ENCODE peak calls at places on chromosomes 6 and 20, in nine cellular contexts. One of them, this sample, is unnamed.

GRCh38 chr6:37784585-37784967 is 35.0 kb upstream of the ZFAND3 start:
- DNase-seq in EH: no peak
- DNase-seq in HCEC 1CT: no peak
- DNase-seq in posterior vena cava: no peak
- DNase-seq in ACHN: no peak
- DNase-seq in activated CD8-positive, alpha-beta memory T cell treated with anti-CD3 and anti-CD28 coated beads, Interleukin-2, amount 10 ng/mL, durations not matched to agents 7 days and 5 days: no peak
- DNase-seq in NCI-H1417: peak; percentile 80
- DNase-seq in Ammon's horn: no peak
- DNase-seq in activated T-helper 1 cell treated with Interleukin-2 at 50 U/mL for 16 hours: no peak
- DNase-seq in this sample: no peak

GRCh38 chr6:39173276-39173675 is 56.0 kb downstream of the KCNK5 start:
- DNase-seq in EH: no peak
- DNase-seq in HCEC 1CT: no peak
- DNase-seq in posterior vena cava: no peak
- DNase-seq in ACHN: no peak
- DNase-seq in activated CD8-positive, alpha-beta memory T cell treated with anti-CD3 and anti-CD28 coated beads, Interleukin-2, amount 10 ng/mL, durations not matched to agents 7 days and 5 days: no peak
- DNase-seq in NCI-H1417: no peak
- DNase-seq in Ammon's horn: peak; percentile 45
- DNase-seq in activated T-helper 1 cell treated with Interleukin-2 at 50 U/mL for 16 hours: no peak
- DNase-seq in this sample: no peak

GRCh38 chr20:50980851-50981713 is 22.5 kb downstream of the MOCS3 start:
- DNase-seq in EH: peak; percentile 75
- DNase-seq in HCEC 1CT: peak; percentile 63
- DNase-seq in posterior vena cava: no peak
- DNase-seq in ACHN: peak; percentile 66
- DNase-seq in activated CD8-positive, alpha-beta memory T cell treated with anti-CD3 and anti-CD28 coated beads, Interleukin-2, amount 10 ng/mL, durations not matched to agents 7 days and 5 days: peak; percentile 77
- DNase-seq in NCI-H1417: peak; percentile 78
- DNase-seq in Ammon's horn: peak; percentile 75
- DNase-seq in activated T-helper 1 cell treated with Interleukin-2 at 50 U/mL for 16 hours: peak; percentile 9
- DNase-seq in this sample: peak; percentile 46

GRCh38 chr6:167697316-167697715 is 129.4 kb upstream of the AFDN start:
- DNase-seq in EH: no peak
- DNase-seq in HCEC 1CT: no peak
- DNase-seq in posterior vena cava: no peak
- DNase-seq in ACHN: no peak
- DNase-seq in activated CD8-positive, alpha-beta memory T cell treated with anti-CD3 and anti-CD28 coated beads, Interleukin-2, amount 10 ng/mL, durations not matched to agents 7 days and 5 days: no peak
- DNase-seq in NCI-H1417: peak; percentile 11
- DNase-seq in Ammon's horn: no peak
- DNase-seq in activated T-helper 1 cell treated with Interleukin-2 at 50 U/mL for 16 hours: no peak
- DNase-seq in this sample: peak; percentile 87

GRCh38 chr6:48535569-48535968 is 424.6 kb upstream of the PTCHD4 start:
- DNase-seq in EH: peak; percentile 28
- DNase-seq in HCEC 1CT: peak; percentile 88
- DNase-seq in posterior vena cava: no peak
- DNase-seq in ACHN: peak; percentile 72
- DNase-seq in activated CD8-positive, alpha-beta memory T cell treated with anti-CD3 and anti-CD28 coated beads, Interleukin-2, amount 10 ng/mL, durations not matched to agents 7 days and 5 days: no peak
- DNase-seq in NCI-H1417: no peak
- DNase-seq in Ammon's horn: no peak
- DNase-seq in activated T-helper 1 cell treated with Interleukin-2 at 50 U/mL for 16 hours: no peak
- DNase-seq in this sample: no peak

GRCh38 chr6:36350681-36351091 is 14.0 kb upstream of the BNIP5 start:
- DNase-seq in EH: peak; percentile 92
- DNase-seq in HCEC 1CT: no peak
- DNase-seq in posterior vena cava: peak; percentile 92
- DNase-seq in ACHN: peak; percentile 20
- DNase-seq in activated CD8-positive, alpha-beta memory T cell treated with anti-CD3 and anti-CD28 coated beads, Interleukin-2, amount 10 ng/mL, durations not matched to agents 7 days and 5 days: no peak
- DNase-seq in NCI-H1417: no peak
- DNase-seq in Ammon's horn: no peak
- DNase-seq in activated T-helper 1 cell treated with Interleukin-2 at 50 U/mL for 16 hours: no peak
- DNase-seq in this sample: no peak

GRCh38 chr6:125986956-125987617 is 747 bp downstream of the TRMT11 start:
- DNase-seq in EH: peak; percentile 19
- DNase-seq in HCEC 1CT: peak; percentile 11
- DNase-seq in posterior vena cava: no peak
- DNase-seq in ACHN: peak; percentile 29
- DNase-seq in activated CD8-positive, alpha-beta memory T cell treated with anti-CD3 and anti-CD28 coated beads, Interleukin-2, amount 10 ng/mL, durations not matched to agents 7 days and 5 days: no peak
- DNase-seq in NCI-H1417: no peak
- DNase-seq in Ammon's horn: peak; percentile 24
- DNase-seq in activated T-helper 1 cell treated with Interleukin-2 at 50 U/mL for 16 hours: no peak
- DNase-seq in this sample: peak; percentile 55

GRCh38 chr20:61487346-61488022 is 235.4 kb downstream of the CDH4 start:
- DNase-seq in EH: no peak
- DNase-seq in HCEC 1CT: no peak
- DNase-seq in posterior vena cava: peak; percentile 1
- DNase-seq in ACHN: no peak
- DNase-seq in activated CD8-positive, alpha-beta memory T cell treated with anti-CD3 and anti-CD28 coated beads, Interleukin-2, amount 10 ng/mL, durations not matched to agents 7 days and 5 days: no peak
- DNase-seq in NCI-H1417: no peak
- DNase-seq in Ammon's horn: no peak
- DNase-seq in activated T-helper 1 cell treated with Interleukin-2 at 50 U/mL for 16 hours: no peak
- DNase-seq in this sample: no peak

GRCh38 chr6:9295641-9296040 is 860.3 kb upstream of the SLC35B3 start:
- DNase-seq in EH: no peak
- DNase-seq in HCEC 1CT: no peak
- DNase-seq in posterior vena cava: no peak
- DNase-seq in ACHN: no peak
- DNase-seq in activated CD8-positive, alpha-beta memory T cell treated with anti-CD3 and anti-CD28 coated beads, Interleukin-2, amount 10 ng/mL, durations not matched to agents 7 days and 5 days: no peak
- DNase-seq in NCI-H1417: no peak
- DNase-seq in Ammon's horn: no peak
- DNase-seq in activated T-helper 1 cell treated with Interleukin-2 at 50 U/mL for 16 hours: no peak
- DNase-seq in this sample: no peak

GRCh38 chr20:17655865-17656489 is 26.1 kb downstream of the RRBP1 start:
- DNase-seq in EH: peak; percentile 54
- DNase-seq in HCEC 1CT: peak; percentile 26
- DNase-seq in posterior vena cava: no peak
- DNase-seq in ACHN: no peak
- DNase-seq in activated CD8-positive, alpha-beta memory T cell treated with anti-CD3 and anti-CD28 coated beads, Interleukin-2, amount 10 ng/mL, durations not matched to agents 7 days and 5 days: no peak
- DNase-seq in NCI-H1417: no peak
- DNase-seq in Ammon's horn: no peak
- DNase-seq in activated T-helper 1 cell treated with Interleukin-2 at 50 U/mL for 16 hours: no peak
- DNase-seq in this sample: no peak

GRCh38 chr6:142749556-142749955 is 195.4 kb downstream of the HIVEP2 start:
- DNase-seq in EH: no peak
- DNase-seq in HCEC 1CT: no peak
- DNase-seq in posterior vena cava: no peak
- DNase-seq in ACHN: no peak
- DNase-seq in activated CD8-positive, alpha-beta memory T cell treated with anti-CD3 and anti-CD28 coated beads, Interleukin-2, amount 10 ng/mL, durations not matched to agents 7 days and 5 days: no peak
- DNase-seq in NCI-H1417: no peak
- DNase-seq in Ammon's horn: no peak
- DNase-seq in activated T-helper 1 cell treated with Interleukin-2 at 50 U/mL for 16 hours: no peak
- DNase-seq in this sample: no peak

GRCh38 chr6:718345-718744 is 25.4 kb upstream of the EXOC2 start:
- DNase-seq in EH: no peak
- DNase-seq in HCEC 1CT: no peak
- DNase-seq in posterior vena cava: no peak
- DNase-seq in ACHN: no peak
- DNase-seq in activated CD8-positive, alpha-beta memory T cell treated with anti-CD3 and anti-CD28 coated beads, Interleukin-2, amount 10 ng/mL, durations not matched to agents 7 days and 5 days: no peak
- DNase-seq in NCI-H1417: no peak
- DNase-seq in Ammon's horn: no peak
- DNase-seq in activated T-helper 1 cell treated with Interleukin-2 at 50 U/mL for 16 hours: no peak
- DNase-seq in this sample: no peak

GRCh38 chr6:138241381-138241780 is 23.1 kb upstream of the PBOV1 start:
- DNase-seq in EH: no peak
- DNase-seq in HCEC 1CT: no peak
- DNase-seq in posterior vena cava: no peak
- DNase-seq in ACHN: no peak
- DNase-seq in activated CD8-positive, alpha-beta memory T cell treated with anti-CD3 and anti-CD28 coated beads, Interleukin-2, amount 10 ng/mL, durations not matched to agents 7 days and 5 days: no peak
- DNase-seq in NCI-H1417: no peak
- DNase-seq in Ammon's horn: no peak
- DNase-seq in activated T-helper 1 cell treated with Interleukin-2 at 50 U/mL for 16 hours: no peak
- DNase-seq in this sample: peak; percentile 70

GRCh38 chr6:142265476-142265875 is 36.3 kb upstream of the ADGRG6 start:
- DNase-seq in EH: no peak
- DNase-seq in HCEC 1CT: no peak
- DNase-seq in posterior vena cava: no peak
- DNase-seq in ACHN: no peak
- DNase-seq in activated CD8-positive, alpha-beta memory T cell treated with anti-CD3 and anti-CD28 coated beads, Interleukin-2, amount 10 ng/mL, durations not matched to agents 7 days and 5 days: no peak
- DNase-seq in NCI-H1417: no peak
- DNase-seq in Ammon's horn: no peak
- DNase-seq in activated T-helper 1 cell treated with Interleukin-2 at 50 U/mL for 16 hours: no peak
- DNase-seq in this sample: no peak

GRCh38 chr6:82954937-82955577 is 110.6 kb downstream of the UBE3D start:
- DNase-seq in EH: peak; percentile 87
- DNase-seq in HCEC 1CT: peak; percentile 84
- DNase-seq in posterior vena cava: no peak
- DNase-seq in ACHN: peak; percentile 47
- DNase-seq in activated CD8-positive, alpha-beta memory T cell treated with anti-CD3 and anti-CD28 coated beads, Interleukin-2, amount 10 ng/mL, durations not matched to agents 7 days and 5 days: no peak
- DNase-seq in NCI-H1417: no peak
- DNase-seq in Ammon's horn: no peak
- DNase-seq in activated T-helper 1 cell treated with Interleukin-2 at 50 U/mL for 16 hours: no peak
- DNase-seq in this sample: no peak

GRCh38 chr6:151324079-151324825 is 67.1 kb downstream of the ZBTB2 start:
- DNase-seq in EH: peak; percentile 93
- DNase-seq in HCEC 1CT: peak; percentile 90
- DNase-seq in posterior vena cava: peak; percentile 95
- DNase-seq in ACHN: peak; percentile 82
- DNase-seq in activated CD8-positive, alpha-beta memory T cell treated with anti-CD3 and anti-CD28 coated beads, Interleukin-2, amount 10 ng/mL, durations not matched to agents 7 days and 5 days: peak; percentile 80
- DNase-seq in NCI-H1417: peak; percentile 91
- DNase-seq in Ammon's horn: peak; percentile 89
- DNase-seq in activated T-helper 1 cell treated with Interleukin-2 at 50 U/mL for 16 hours: peak; percentile 53
- DNase-seq in this sample: peak; percentile 83

GRCh38 chr6:82248233-82248735 is 740 bp upstream of the IBTK start:
- DNase-seq in EH: peak; percentile 64
- DNase-seq in HCEC 1CT: peak; percentile 39
- DNase-seq in posterior vena cava: no peak
- DNase-seq in ACHN: peak; percentile 83
- DNase-seq in activated CD8-positive, alpha-beta memory T cell treated with anti-CD3 and anti-CD28 coated beads, Interleukin-2, amount 10 ng/mL, durations not matched to agents 7 days and 5 days: peak; percentile 55
- DNase-seq in NCI-H1417: peak; percentile 84
- DNase-seq in Ammon's horn: no peak
- DNase-seq in activated T-helper 1 cell treated with Interleukin-2 at 50 U/mL for 16 hours: no peak
- DNase-seq in this sample: no peak

GRCh38 chr20:47222728-47223127 is 133.8 kb downstream of the ZMYND8 start:
- DNase-seq in EH: no peak
- DNase-seq in HCEC 1CT: no peak
- DNase-seq in posterior vena cava: no peak
- DNase-seq in ACHN: no peak
- DNase-seq in activated CD8-positive, alpha-beta memory T cell treated with anti-CD3 and anti-CD28 coated beads, Interleukin-2, amount 10 ng/mL, durations not matched to agents 7 days and 5 days: no peak
- DNase-seq in NCI-H1417: no peak
- DNase-seq in Ammon's horn: no peak
- DNase-seq in activated T-helper 1 cell treated with Interleukin-2 at 50 U/mL for 16 hours: no peak
- DNase-seq in this sample: no peak

GRCh38 chr20:51413753-51414323 is 128.7 kb downstream of the NFATC2 start:
- DNase-seq in EH: no peak
- DNase-seq in HCEC 1CT: no peak
- DNase-seq in posterior vena cava: no peak
- DNase-seq in ACHN: no peak
- DNase-seq in activated CD8-positive, alpha-beta memory T cell treated with anti-CD3 and anti-CD28 coated beads, Interleukin-2, amount 10 ng/mL, durations not matched to agents 7 days and 5 days: peak; percentile 65
- DNase-seq in NCI-H1417: no peak
- DNase-seq in Ammon's horn: no peak
- DNase-seq in activated T-helper 1 cell treated with Interleukin-2 at 50 U/mL for 16 hours: no peak
- DNase-seq in this sample: no peak

GRCh38 chr20:9147553-9148024 is 78.7 kb downstream of the PLCB4 start:
- DNase-seq in EH: peak; percentile 80
- DNase-seq in HCEC 1CT: peak; percentile 69
- DNase-seq in posterior vena cava: no peak
- DNase-seq in ACHN: peak; percentile 44
- DNase-seq in activated CD8-positive, alpha-beta memory T cell treated with anti-CD3 and anti-CD28 coated beads, Interleukin-2, amount 10 ng/mL, durations not matched to agents 7 days and 5 days: no peak
- DNase-seq in NCI-H1417: no peak
- DNase-seq in Ammon's horn: no peak
- DNase-seq in activated T-helper 1 cell treated with Interleukin-2 at 50 U/mL for 16 hours: no peak
- DNase-seq in this sample: no peak

GRCh38 chr6:147868493-147869222 is 360.2 kb downstream of the SAMD5 start:
- DNase-seq in EH: peak; percentile 53
- DNase-seq in HCEC 1CT: peak; percentile 34
- DNase-seq in posterior vena cava: no peak
- DNase-seq in ACHN: no peak
- DNase-seq in activated CD8-positive, alpha-beta memory T cell treated with anti-CD3 and anti-CD28 coated beads, Interleukin-2, amount 10 ng/mL, durations not matched to agents 7 days and 5 days: no peak
- DNase-seq in NCI-H1417: peak; percentile 78
- DNase-seq in Ammon's horn: no peak
- DNase-seq in activated T-helper 1 cell treated with Interleukin-2 at 50 U/mL for 16 hours: no peak
- DNase-seq in this sample: peak; percentile 90

GRCh38 chr20:61424628-61425420 is 172.8 kb downstream of the CDH4 start:
- DNase-seq in EH: no peak
- DNase-seq in HCEC 1CT: no peak
- DNase-seq in posterior vena cava: peak; percentile 76
- DNase-seq in ACHN: no peak
- DNase-seq in activated CD8-positive, alpha-beta memory T cell treated with anti-CD3 and anti-CD28 coated beads, Interleukin-2, amount 10 ng/mL, durations not matched to agents 7 days and 5 days: no peak
- DNase-seq in NCI-H1417: no peak
- DNase-seq in Ammon's horn: no peak
- DNase-seq in activated T-helper 1 cell treated with Interleukin-2 at 50 U/mL for 16 hours: no peak
- DNase-seq in this sample: no peak

GRCh38 chr6:125612400-125612846 is 137.0 kb upstream of the HEY2 start:
- DNase-seq in EH: no peak
- DNase-seq in HCEC 1CT: no peak
- DNase-seq in posterior vena cava: no peak
- DNase-seq in ACHN: no peak
- DNase-seq in activated CD8-positive, alpha-beta memory T cell treated with anti-CD3 and anti-CD28 coated beads, Interleukin-2, amount 10 ng/mL, durations not matched to agents 7 days and 5 days: no peak
- DNase-seq in NCI-H1417: peak; percentile 37
- DNase-seq in Ammon's horn: no peak
- DNase-seq in activated T-helper 1 cell treated with Interleukin-2 at 50 U/mL for 16 hours: no peak
- DNase-seq in this sample: no peak

This sample was measured in NCI-H2171 treated with DMSO at 0.1 percent for 48 hours.